ENCODE peak calls at places on chromosomes 5 and 9, in six cellular contexts. C, M, X, G, S and J are unnamed samples.

GRCh38 chr5:116652196-116652729 is 77.6 kb upstream of the SEMA6A start:
- DNase-seq in M (peak), S (peak), X (peak), C (no peak), G (peak), J (no peak)

GRCh38 chr9:131393622-131394463 is at the start of gene PRRC2B:
- DNase-seq in G (peak), X (no peak), C (peak), S (peak), M (peak), J (peak)

GRCh38 chr5:88515881-88516819 is 247.5 kb upstream of the TMEM161B start:
- DNase-seq in C (no peak), M (no peak), S (no peak), X (no peak), G (no peak), J (no peak)

GRCh38 chr5:10538103-10538788 is 25.6 kb upstream of the ANKRD33B start:
- DNase-seq in C (no peak), G (no peak), M (no peak), S (no peak), X (no peak), J (no peak)

GRCh38 chr5:88660326-88660946 is 222.5 kb downstream of the MEF2C start:
- DNase-seq in G (no peak), S (no peak), M (peak), C (no peak), X (no peak), J (peak)

GRCh38 chr5:88262116-88262515 is 6.5 kb downstream of the TMEM161B start:
- DNase-seq in M (peak), G (no peak), C (no peak), X (no peak), S (no peak), J (no peak)

GRCh38 chr9:98991981-98992884 is 48.5 kb downstream of the COL15A1 start:
- DNase-seq in C (no peak), S (no peak), M (no peak), G (peak), X (no peak), J (no peak)

GRCh38 chr9:99137225-99137624 is 32.3 kb downstream of the TGFBR1 start:
- DNase-seq in S (no peak), M (no peak), X (no peak), G (no peak), C (no peak), J (no peak)

GRCh38 chr5:88792144-88792840 is 90.7 kb downstream of the MEF2C start:
- DNase-seq in M (no peak), S (no peak), G (no peak), C (no peak), X (no peak), J (no peak)

GRCh38 chr5:147508711-147509040 is 1.2 kb downstream of the DPYSL3 start:
- DNase-seq in S (no peak), X (no peak), C (no peak), M (peak), G (no peak), J (no peak)

DNA sequence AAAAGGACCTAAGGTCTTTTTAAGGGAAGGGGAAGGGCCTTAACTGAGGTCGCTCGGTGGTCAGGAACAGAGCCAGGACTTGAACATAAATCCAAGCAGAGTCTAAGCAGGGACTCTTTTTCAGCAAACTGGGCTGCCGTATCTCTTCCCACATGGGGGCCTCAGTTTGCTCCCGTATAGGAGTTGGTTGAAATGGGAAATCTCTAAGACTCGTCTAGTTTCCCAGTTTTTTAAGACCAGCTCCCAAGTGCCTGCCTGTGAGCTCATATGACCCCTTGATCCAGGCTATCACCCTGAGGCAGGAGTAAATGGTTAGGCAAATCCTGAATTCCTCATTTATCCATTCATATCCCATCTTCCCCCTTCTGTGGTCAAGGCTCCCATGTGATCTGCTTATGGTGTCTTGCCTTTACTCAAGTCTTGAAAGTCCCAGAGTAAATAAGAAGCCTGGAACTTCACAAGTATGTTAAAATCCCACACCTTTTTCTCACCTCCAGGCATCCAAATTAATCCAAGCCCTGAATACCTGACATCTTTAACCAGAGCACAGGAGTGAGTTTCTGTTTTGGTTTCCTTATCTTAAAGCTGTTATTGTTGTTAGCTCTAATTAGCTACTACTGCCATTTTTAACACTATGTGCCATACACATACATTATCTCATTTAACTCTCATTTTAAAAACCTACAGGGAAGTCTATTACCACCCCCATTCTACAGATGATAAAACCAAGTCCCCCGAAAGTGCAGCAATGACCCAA is 3.0 kb downstream of the ARSI start:
- DNase-seq in S (no peak), G (peak), C (no peak), X (no peak), M (peak), J (no peak)
- H3K4me3 ChIP-seq in S (no peak), G (peak), C (no peak), X (no peak), M (no peak), J (no peak)

DNA sequence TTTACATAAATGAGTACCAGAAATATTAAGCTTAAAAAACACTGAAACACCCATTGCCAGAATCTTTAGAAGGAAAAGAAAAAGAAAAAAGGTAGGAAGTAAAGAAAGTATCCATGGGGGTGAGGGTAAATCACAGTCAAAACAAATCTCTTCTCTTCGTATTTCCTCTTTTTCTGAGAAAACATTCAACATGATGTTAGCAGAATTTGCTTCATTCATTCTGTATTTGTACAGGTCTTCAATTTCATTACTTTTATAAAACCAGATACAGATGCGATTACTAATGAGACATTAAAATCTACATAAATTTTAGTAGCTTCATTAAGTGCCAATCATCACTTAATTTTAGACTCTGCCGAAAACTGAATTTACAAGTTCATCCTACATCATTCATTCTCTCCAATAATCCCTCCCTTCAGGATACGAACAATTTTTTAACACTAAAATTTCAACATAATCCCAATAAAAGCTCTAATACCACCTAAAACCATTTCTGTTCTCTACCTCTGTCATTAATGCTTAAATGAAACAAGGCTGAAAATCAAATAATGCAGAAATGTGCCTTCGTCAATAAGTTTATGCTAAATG is 7.0 kb downstream of the NR3C1 start:
- DNase-seq in X (no peak), S (no peak), C (no peak), G (no peak), M (no peak), J (no peak)
- H3K4me3 ChIP-seq in X (peak), S (no peak), C (no peak), G (peak), M (no peak), J (peak)

DNA sequence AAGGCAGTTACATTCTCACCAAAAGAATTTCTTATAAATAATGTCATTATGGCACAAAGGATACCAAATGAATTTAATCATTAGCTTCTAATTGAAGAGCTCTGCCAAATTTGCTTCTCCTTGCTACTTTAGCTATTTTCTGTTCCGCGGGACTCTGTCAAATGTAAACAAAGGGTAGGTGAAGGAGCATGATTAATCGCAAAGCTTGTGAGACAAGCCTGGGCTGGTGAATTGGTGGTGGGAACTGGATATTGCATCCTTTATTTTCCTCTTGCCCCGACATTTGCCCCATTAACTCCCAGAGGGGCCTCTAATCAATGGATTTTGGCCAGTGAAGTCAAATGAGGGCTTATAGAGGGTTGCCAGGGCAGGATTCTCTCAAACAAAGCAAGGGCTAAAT is 234.2 kb upstream of the RFX3 start:
- DNase-seq in S (no peak), M (no peak), C (no peak), G (no peak), X (no peak), J (no peak)
- H3K4me3 ChIP-seq in S (no peak), M (no peak), C (no peak), G (no peak), X (no peak), J (no peak)

GRCh38 chr9:72952394-72952720 is 496 bp downstream of the ALDH1A1 start:
- DNase-seq in C (no peak), M (no peak), X (no peak), G (no peak), S (no peak), J (no peak)

GRCh38 chr9:72951043-72951442 is 1.8 kb downstream of the ALDH1A1 start:
- DNase-seq in C (no peak), X (no peak), M (no peak), S (no peak), G (no peak), J (no peak)

GRCh38 chr9:72952914-72953313 is at the start of gene ALDH1A1:
- DNase-seq in M (no peak), S (no peak), G (no peak), C (no peak), X (no peak), J (no peak)

GRCh38 chr9:72949918-72950325 is 2.9 kb downstream of the ALDH1A1 start:
- DNase-seq in C (no peak), X (no peak), G (no peak), S (no peak), M (no peak), J (no peak)

GRCh38 chr9:72951520-72952393 is 1.1 kb downstream of the ALDH1A1 start:
- DNase-seq in S (no peak), M (no peak), X (no peak), C (no peak), G (no peak), J (no peak)
- H3K4me3 ChIP-seq in S (no peak), M (no peak), X (no peak), C (no peak), G (no peak), J (peak)

GRCh38 chr5:137073192-137073591 is 425.9 kb downstream of the SPOCK1 start:
- DNase-seq in C (no peak), S (no peak), M (peak), X (peak), G (no peak), J (no peak)
- H3K4me3 ChIP-seq in C (no peak), S (no peak), M (no peak), X (no peak), G (no peak), J (no peak)

DNA sequence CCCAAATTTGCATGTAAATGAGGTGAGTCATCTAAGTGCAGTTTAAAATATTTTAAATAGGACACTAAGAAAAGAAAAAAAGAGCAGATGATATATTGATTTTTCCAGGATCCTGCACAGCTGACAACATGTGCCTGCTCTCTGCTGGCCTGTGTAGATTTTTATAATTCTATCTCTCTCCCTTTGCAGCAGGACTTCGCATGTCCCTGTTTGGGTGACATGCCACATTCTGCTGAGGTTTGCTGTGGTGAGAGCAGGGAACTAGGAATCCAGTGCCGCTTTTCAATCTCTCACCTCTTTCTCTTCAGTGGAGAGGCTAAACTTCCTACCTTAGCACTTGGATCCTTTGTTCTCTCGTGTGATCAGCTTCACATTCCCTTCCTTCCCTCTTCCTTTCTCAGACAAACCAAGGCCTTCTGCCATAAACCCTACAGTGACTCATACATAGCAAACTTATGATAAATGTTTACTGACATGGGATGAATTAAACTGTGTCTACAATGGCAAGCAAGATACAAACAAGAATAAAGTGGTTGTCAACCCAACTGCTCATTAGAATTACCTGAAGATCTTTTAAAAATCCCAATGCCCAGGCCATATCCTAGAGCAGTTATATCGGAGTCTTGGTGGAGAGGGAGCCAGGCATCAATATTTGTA is 198.8 kb upstream of the EFNA5 start:
- DNase-seq in C (no peak), X (peak), M (peak), S (peak), G (peak), J (no peak)
- H3K4me3 ChIP-seq in C (no peak), X (no peak), M (no peak), S (no peak), G (no peak), J (no peak)

DNA sequence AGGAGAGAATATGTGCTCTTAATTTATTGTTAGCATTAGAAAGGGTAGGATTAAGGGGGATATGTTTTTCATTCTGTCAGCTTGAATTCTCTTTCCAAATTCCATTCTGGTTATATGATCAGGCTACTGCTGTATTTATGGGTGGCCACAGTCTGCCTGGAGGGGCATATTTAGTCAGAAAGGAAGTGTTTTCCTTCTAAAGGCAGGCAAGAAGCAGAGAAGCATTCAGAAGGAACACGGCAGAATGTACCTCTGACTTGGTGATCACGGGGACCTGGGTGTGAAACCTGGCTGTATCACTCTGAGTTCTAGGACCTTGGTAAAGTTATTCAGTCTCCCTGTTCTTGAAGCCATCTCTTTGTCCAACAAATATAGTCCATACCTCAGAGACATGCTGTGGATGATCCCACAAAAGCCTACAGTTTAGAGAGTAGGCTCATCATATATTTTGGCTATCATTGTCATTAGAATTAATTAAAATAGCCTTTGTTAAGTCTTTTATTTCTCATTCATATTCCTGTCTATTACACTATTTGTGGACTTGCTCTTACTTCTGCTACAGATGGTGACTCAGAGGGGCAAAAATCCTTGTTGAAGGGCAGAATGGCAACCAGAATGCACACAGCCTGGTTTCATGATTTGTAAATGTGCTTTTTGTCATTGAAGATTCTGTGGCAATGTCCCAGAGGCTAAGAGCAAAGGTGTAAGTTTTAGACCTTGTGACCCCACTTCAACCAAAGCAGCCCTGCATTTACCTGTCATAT is 2.7 kb downstream of the TNC start:
- DNase-seq in C (no peak), G (no peak), X (no peak), M (no peak), S (no peak), J (no peak)
- H3K4me3 ChIP-seq in C (no peak), G (peak), X (no peak), M (no peak), S (no peak), J (no peak)

DNA sequence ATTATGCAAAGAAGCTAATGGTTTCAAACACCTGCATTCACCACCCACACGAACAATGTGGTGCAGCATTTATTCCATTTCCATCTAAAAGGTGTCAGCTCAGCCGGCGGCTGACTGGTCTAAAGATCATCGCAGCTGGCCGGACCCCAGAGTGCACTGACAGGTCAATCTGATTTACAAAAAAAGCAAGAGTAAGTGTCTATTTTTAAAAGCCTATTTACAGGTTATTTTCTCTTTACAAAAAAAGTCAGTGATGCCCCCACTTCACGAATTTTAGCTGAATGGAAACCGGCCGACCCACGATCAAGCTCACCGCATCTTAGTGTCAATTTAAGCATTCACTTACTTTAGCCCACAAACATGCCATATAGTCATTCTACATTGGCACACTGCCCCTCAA is 58.3 kb downstream of the SEMA4D start:
- DNase-seq in C (no peak), G (no peak), S (no peak), M (no peak), X (no peak), J (no peak)
- H3K4me3 ChIP-seq in C (no peak), G (no peak), S (no peak), M (no peak), X (no peak), J (no peak)